ENCODE peak calls at places on chromosome 5, in five cellular contexts. B is cardiac fibroblast, W is ovary, X is lower lobe of right lung, Q is B cell. U is an unnamed sample.

GRCh38 chr5:139194486-139194885 is 3.7 kb downstream of the SIL1 start:
- DNase-seq in Q (no peak), W (no peak), X (no peak), B (no peak), U (no peak)

GRCh38 chr5:35458824-35459207 is 158.8 kb upstream of the SPEF2 start:
- DNase-seq in W (no peak), X (no peak), B (no peak), Q (no peak), U (no peak)

GRCh38 chr5:126477681-126478117 is 54.5 kb downstream of the GRAMD2B start:
- DNase-seq in B (no peak), W (peak; percentile 56), X (no peak), Q (no peak), U (no peak)

GRCh38 chr5:105684799-105685198 is 1985.9 kb downstream of the EFNA5 start:
- DNase-seq in W (no peak), Q (no peak), X (no peak), B (no peak), U (no peak)

GRCh38 chr5:93078082-93079038 is 502.7 kb downstream of the NR2F1-AS1 start:
- DNase-seq in X (no peak), W (peak; percentile 21), B (peak; percentile 96), Q (no peak), U (peak; percentile 55)

GRCh38 chr5:64939772-64940510 is 171.2 kb downstream of the CWC27 start:
- DNase-seq in X (peak; percentile 60), B (peak; percentile 42), Q (no peak), W (peak; percentile 31), U (no peak)

GRCh38 chr5:151155777-151156731 is 1.5 kb downstream of the ANXA6 start:
- DNase-seq in B (peak; percentile 74), W (peak; percentile 45), Q (peak; percentile 52), X (no peak), U (no peak)

GRCh38 chr5:96857924-96858323 is 18.4 kb upstream of the ERAP2 start:
- DNase-seq in B (no peak), W (no peak), X (no peak), Q (no peak), U (no peak)

GRCh38 chr5:134131578-134132350 is 17.3 kb downstream of the TCF7 start:
- DNase-seq in W (no peak), X (peak; percentile 28), Q (no peak), B (no peak), U (no peak)

GRCh38 chr5:126414874-126415502 is 8.2 kb upstream of the GRAMD2B start:
- DNase-seq in Q (no peak), B (peak; percentile 89), X (no peak), W (peak; percentile 37), U (no peak)

GRCh38 chr5:135318924-135319323 is 80.1 kb downstream of the MACROH2A1 start:
- DNase-seq in X (no peak), B (no peak), Q (no peak), W (no peak), U (no peak)

GRCh38 chr5:135320718-135321484 is 78.1 kb downstream of the MACROH2A1 start:
- DNase-seq in X (no peak), Q (no peak), W (no peak), B (no peak), U (no peak)

GRCh38 chr5:135319928-135320606 is 79.0 kb downstream of the MACROH2A1 start:
- DNase-seq in B (no peak), X (no peak), W (peak; percentile 1), Q (no peak), U (no peak)

GRCh38 chr5:135318037-135318436 is 81.0 kb downstream of the MACROH2A1 start:
- DNase-seq in B (no peak), W (no peak), Q (no peak), X (no peak), U (no peak)

GRCh38 chr5:135319458-135319857 is 79.6 kb downstream of the MACROH2A1 start:
- DNase-seq in W (no peak), Q (no peak), X (no peak), B (no peak), U (no peak)
- TF ChIP-seq CTCF in W (no peak), Q (no peak), X (no peak), B (no peak), U (no peak)

DNA sequence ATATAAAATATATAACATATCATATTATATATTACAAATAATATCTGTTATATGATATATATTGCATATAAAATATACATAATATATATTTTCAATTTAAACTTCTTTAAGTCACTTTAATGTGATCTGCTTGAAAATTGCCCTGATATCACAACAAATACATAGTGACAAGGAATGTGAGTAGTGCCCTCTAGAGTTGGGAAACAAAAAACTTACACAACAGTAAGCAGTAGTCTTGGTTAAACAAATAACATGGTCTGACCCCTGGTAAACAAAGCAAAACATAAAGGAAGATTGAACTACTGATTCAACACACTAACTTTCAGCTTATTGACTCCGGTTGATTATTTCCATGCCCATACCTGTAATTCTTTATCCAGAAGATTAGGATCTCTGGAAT is 188.3 kb upstream of the NMUR2 start:
- DNase-seq in B (no peak), Q (no peak), W (no peak), X (no peak), U (no peak)
- TF ChIP-seq CTCF in B (no peak), Q (no peak), W (no peak), X (no peak), U (no peak)

GRCh38 chr5:83357621-83358231 is 113.8 kb upstream of the VCAN start:
- DNase-seq in X (no peak), B (no peak), Q (no peak), W (no peak), U (no peak)
- TF ChIP-seq CTCF in X (no peak), B (no peak), Q (no peak), W (no peak), U (no peak)

GRCh38 chr5:102670224-102670836 is 84.8 kb upstream of the PAM start:
- DNase-seq in B (no peak), Q (no peak), X (no peak), W (no peak), U (no peak)
- TF ChIP-seq CTCF in B (peak; percentile 73), Q (no peak), X (peak; percentile 28), W (no peak), U (peak; percentile 55)

DNA sequence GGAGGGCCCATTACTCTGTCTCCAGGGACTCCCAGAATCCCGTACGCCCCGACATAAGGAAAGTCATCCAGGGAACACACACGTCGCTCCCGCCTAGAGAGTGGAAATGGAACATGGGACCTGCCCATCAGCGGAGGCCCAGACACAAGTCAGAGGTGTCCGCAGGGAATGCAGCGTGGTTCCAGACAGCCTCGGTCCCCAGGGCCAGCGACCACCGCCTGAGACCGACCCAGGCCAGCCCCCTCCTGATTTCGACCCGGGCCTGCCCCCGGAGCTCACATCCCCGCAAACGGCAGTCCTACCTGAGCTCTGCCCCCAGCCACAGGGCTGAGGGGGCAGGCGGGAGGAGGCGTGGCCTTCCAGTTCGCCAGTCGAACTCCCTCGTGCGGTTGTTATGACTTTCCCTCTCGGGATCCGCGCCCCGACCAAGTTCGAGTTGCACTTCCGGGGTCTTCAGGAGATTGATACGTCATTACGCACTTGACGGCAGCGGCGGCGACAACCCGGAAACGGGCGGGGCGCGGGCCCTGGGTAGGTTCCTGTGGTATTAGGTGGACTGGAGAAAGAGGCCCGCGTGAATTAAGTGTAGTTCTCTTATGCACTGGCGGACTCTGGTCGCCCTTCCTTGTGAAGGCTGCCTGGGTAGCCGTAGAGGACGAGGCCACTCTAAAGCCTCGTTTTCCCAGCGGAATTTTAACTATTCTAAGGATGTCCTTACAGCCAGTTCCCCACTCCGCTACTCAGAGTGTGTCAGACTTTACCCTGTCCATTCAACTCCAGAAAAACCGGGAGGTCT is 370.0 kb upstream of the POU5F2 start:
- DNase-seq in X (peak; percentile 97), W (peak; percentile 94), Q (peak; percentile 87), B (peak; percentile 97), U (peak; percentile 85)
- TF ChIP-seq CTCF in X (peak; percentile 36), W (no peak), Q (no peak), B (peak; percentile 15), U (peak; percentile 26)

GRCh38 chr5:9920696-9921095 is 290.5 kb upstream of the TAS2R1 start:
- DNase-seq in Q (no peak), X (no peak), W (no peak), B (no peak), U (no peak)
- TF ChIP-seq CTCF in Q (no peak), X (no peak), W (no peak), B (peak; percentile 6), U (no peak)

GRCh38 chr5:36875789-36876388 is 680 bp upstream of the NIPBL start:
- DNase-seq in Q (peak; percentile 81), W (peak; percentile 84), X (peak; percentile 90), B (peak; percentile 81), U (no peak)
- TF ChIP-seq CTCF in Q (peak; percentile 71), W (peak; percentile 54), X (peak; percentile 60), B (peak; percentile 57), U (peak; percentile 60)

DNA sequence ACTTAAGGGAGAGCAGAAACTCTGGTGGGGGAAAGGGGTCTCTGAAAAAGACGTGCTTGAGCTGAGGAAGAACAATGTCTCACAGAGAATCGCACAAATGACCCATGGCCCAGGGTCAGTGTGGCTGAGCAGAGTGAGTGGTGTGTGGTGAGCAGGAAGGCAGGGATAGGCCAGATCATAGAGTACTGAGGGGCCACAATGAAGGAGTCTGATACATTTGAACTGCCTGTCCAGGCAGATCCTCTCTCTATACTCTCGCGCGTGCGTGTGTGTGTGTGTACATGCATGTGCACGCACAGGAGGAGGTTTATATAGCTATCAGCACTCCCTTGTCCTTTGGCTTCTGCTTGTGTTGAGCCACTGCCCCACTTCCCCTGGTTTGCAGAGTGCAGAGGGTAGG is 294.1 kb downstream of the ZNF608 start:
- DNase-seq in W (no peak), X (no peak), Q (no peak), B (no peak), U (no peak)
- TF ChIP-seq CTCF in W (no peak), X (no peak), Q (no peak), B (no peak), U (no peak)

GRCh38 chr5:61641748-61642565 is 309.9 kb downstream of the ZSWIM6 start:
- DNase-seq in B (no peak), Q (no peak), X (no peak), W (no peak), U (no peak)
- TF ChIP-seq CTCF in B (peak; percentile 16), Q (no peak), X (no peak), W (no peak), U (peak; percentile 31)

U was measured in AG09319.